ENCODE peak calls at places on chromosomes 13 and 19, in five cellular contexts. A is fibroblast of pulmonary artery, W is left ventricle myocardium inferior, I is Caco-2, D is OCI-LY7. X is an unnamed sample.

GRCh38 chr13:80360298-80360827 is 19.4 kb upstream of the SPRY2 start:
- DNase-seq in A (no peak), W (no peak), I (no peak), D (no peak), X (no peak)

GRCh38 chr19:47465957-47466356 is 5.7 kb downstream of the SLC8A2 start:
- DNase-seq in A (no peak), W (no peak), I (no peak), D (no peak), X (no peak)

GRCh38 chr13:97627566-97627965 is 193.6 kb downstream of the RAP2A start:
- DNase-seq in A (peak), W (peak), I (no peak), D (no peak), X (peak)

GRCh38 chr19:7200739-7201138 is 93.5 kb downstream of the INSR start:
- DNase-seq in A (no peak), W (no peak), I (no peak), D (no peak), X (no peak)

GRCh38 chr13:46595918-46596315 is 42.9 kb downstream of the LRCH1 start:
- DNase-seq in A (no peak), W (no peak), I (no peak), D (no peak), X (no peak)

GRCh38 chr13:110183925-110184324 is 123.0 kb downstream of the COL4A1 start:
- DNase-seq in A (no peak), W (no peak), I (no peak), D (no peak), X (peak)

GRCh38 chr19:18279516-18280246 is 1.7 kb downstream of the JUND start:
- DNase-seq in A (peak), W (peak), I (peak), D (peak), X (peak)

GRCh38 chr13:48414501-48414900 is 1.6 kb upstream of the LPAR6 start:
- DNase-seq in A (no peak), W (no peak), I (no peak), D (no peak), X (no peak)

GRCh38 chr13:73913043-73913740 is 221.0 kb downstream of the KLF12 start:
- DNase-seq in A (peak), W (no peak), I (no peak), D (no peak), X (peak)

GRCh38 chr13:32246468-32246867 is 68.7 kb downstream of the ZAR1L start:
- DNase-seq in A (peak), W (peak), I (peak), D (peak), X (peak)

GRCh38 chr19:46975918-46976782 is 43.5 kb upstream of the NPAS1 start:
- DNase-seq in A (peak), W (peak), I (peak), D (no peak), X (peak)

GRCh38 chr19:19444694-19445155 is 39.2 kb downstream of the GATAD2A start:
- DNase-seq in A (peak), W (no peak), I (no peak), D (peak), X (peak)

GRCh38 chr19:4130635-4131438 is 6.9 kb upstream of the MAP2K2 start:
- DNase-seq in A (peak), W (no peak), I (peak), D (no peak), X (peak)

GRCh38 chr19:41223431-41224234 is 4.6 kb downstream of the AXL start:
- DNase-seq in A (peak), W (no peak), I (no peak), D (no peak), X (peak)

GRCh38 chr13:27379694-27380596 is 44.5 kb upstream of the GTF3A start:
- DNase-seq in A (peak), W (peak), I (peak), D (peak), X (peak)

GRCh38 chr13:37492741-37493514 is 105.6 kb downstream of the POSTN start:
- DNase-seq in A (peak), W (no peak), I (no peak), D (no peak), X (peak)

GRCh38 chr19:21474671-21475181 is 30.7 kb upstream of the ZNF429 start:
- DNase-seq in A (peak), W (peak), I (no peak), D (peak), X (peak)

GRCh38 chr13:27446986-27447583 is 3.3 kb downstream of the MTIF3 start:
- DNase-seq in A (no peak), W (no peak), I (no peak), D (peak), X (no peak)

GRCh38 chr19:18329035-18329376 is 6.1 kb upstream of the LSM4 start:
- DNase-seq in A (no peak), W (no peak), I (no peak), D (no peak), X (no peak)

GRCh38 chr13:66001136-66001535 is 1229.0 kb downstream of the PCDH9 start:
- DNase-seq in A (no peak), W (no peak), I (no peak), D (no peak), X (no peak)

GRCh38 chr13:112785419-112785856 is 95.6 kb downstream of the ATP11A start:
- DNase-seq in A (no peak), W (no peak), I (no peak), D (no peak), X (no peak)

GRCh38 chr19:13012690-13013608 is 17.7 kb downstream of the NFIX start:
- DNase-seq in A (peak), W (peak), I (no peak), D (no peak), X (peak)

GRCh38 chr13:24528816-24529398 is 16.3 kb upstream of the PARP4 start:
- DNase-seq in A (no peak), W (no peak), I (no peak), D (no peak), X (no peak)

GRCh38 chr19:13492128-13492527 is 14.2 kb downstream of the CACNA1A start:
- DNase-seq in A (peak), W (no peak), I (no peak), D (no peak), X (peak)

GRCh38 chr13:38664920-38665319 is 22.0 kb upstream of the FREM2 start:
- DNase-seq in A (no peak), W (no peak), I (no peak), D (no peak), X (no peak)

GRCh38 chr13:38669234-38669964 is 17.5 kb upstream of the FREM2 start:
- DNase-seq in A (no peak), W (no peak), I (no peak), D (no peak), X (no peak)

GRCh38 chr13:38667526-38668094 is 19.3 kb upstream of the FREM2 start:
- DNase-seq in A (no peak), W (no peak), I (no peak), D (no peak), X (no peak)

GRCh38 chr13:38674208-38674607 is 12.7 kb upstream of the FREM2 start:
- DNase-seq in A (no peak), W (no peak), I (no peak), D (no peak), X (no peak)

DNA sequence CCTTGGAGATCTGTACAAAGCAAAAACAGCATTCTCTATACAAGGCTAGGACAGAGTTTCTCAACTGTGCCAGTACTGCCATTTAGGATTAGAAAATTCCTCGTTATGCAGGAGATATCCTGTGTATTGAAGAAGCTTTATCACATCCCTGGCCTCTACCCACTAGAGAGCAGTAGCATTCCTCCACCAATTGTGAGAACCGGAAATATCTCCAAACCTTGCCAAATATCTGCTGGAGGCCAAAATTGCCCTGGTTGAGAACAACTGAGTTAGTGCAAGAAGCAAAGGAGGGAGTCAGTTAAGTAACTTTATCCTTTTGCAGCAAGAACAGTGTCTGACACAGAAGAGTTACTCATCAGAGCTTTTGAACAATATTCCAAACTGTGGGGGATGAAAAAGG is 16.2 kb upstream of the FREM2 start:
- DNase-seq in A (peak), W (no peak), I (no peak), D (no peak), X (no peak)
- TF ChIP-seq CTCF in A (peak), W (no peak), I (peak), D (no peak), X (no peak)

DNA sequence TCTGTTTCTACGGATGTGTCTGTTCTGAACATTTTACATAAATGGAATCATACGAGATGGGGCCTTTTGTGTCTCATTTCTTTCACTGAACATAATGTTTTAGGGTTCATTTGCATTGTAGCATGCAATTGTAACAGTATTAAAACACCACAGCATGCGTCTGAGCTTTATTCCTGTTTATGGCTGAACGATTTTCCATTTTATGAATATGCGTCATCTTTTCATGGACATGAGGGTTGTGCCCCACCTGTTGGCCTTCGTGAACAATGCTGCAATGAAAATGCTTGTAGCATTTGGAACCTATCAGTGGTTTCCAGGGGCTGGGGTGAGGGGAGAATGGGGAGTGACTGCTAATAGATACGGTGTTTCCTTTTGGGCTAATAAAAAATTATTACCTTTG is 5.1 kb downstream of the OR10H1 start:
- DNase-seq in A (no peak), W (no peak), I (no peak), D (peak), X (no peak)
- TF ChIP-seq CTCF in A (no peak), W (peak), I (peak), D (peak), X (no peak)

DNA sequence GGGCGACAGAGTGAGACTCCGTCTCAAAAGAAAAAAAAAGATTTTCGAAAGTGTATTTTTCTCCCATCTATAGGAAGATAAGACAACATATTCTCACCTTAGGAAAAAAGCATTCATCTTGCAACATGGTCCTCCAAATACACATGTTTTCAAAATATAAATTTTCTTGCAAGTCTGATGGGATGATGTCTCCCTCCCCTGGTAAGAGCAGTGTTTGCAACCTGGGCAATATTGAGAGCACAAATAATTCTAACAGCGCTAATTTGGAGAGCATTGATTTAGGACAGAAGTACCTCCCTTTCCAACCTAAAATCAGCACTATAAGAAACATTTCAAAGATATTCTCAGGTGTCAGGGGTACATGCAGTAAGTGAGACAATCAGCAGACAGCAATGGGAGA is 61.0 kb upstream of the SHISA2 start:
- DNase-seq in A (no peak), W (no peak), I (no peak), D (no peak), X (peak)
- TF ChIP-seq CTCF in A (peak), W (no peak), I (peak), D (peak), X (no peak)

GRCh38 chr19:1634242-1634937 is 18.0 kb downstream of the TCF3 start:
- DNase-seq in A (no peak), W (no peak), I (no peak), D (peak), X (no peak)

GRCh38 chr19:1634938-1635243 is 17.5 kb downstream of the TCF3 start:
- DNase-seq in A (no peak), W (no peak), I (no peak), D (no peak), X (no peak)

GRCh38 chr19:1633269-1633606 is 19.2 kb downstream of the TCF3 start:
- DNase-seq in A (no peak), W (no peak), I (no peak), D (no peak), X (no peak)

GRCh38 chr19:1632462-1633268 is 19.8 kb downstream of the TCF3 start:
- DNase-seq in A (no peak), W (no peak), I (peak), D (no peak), X (no peak)

DNA sequence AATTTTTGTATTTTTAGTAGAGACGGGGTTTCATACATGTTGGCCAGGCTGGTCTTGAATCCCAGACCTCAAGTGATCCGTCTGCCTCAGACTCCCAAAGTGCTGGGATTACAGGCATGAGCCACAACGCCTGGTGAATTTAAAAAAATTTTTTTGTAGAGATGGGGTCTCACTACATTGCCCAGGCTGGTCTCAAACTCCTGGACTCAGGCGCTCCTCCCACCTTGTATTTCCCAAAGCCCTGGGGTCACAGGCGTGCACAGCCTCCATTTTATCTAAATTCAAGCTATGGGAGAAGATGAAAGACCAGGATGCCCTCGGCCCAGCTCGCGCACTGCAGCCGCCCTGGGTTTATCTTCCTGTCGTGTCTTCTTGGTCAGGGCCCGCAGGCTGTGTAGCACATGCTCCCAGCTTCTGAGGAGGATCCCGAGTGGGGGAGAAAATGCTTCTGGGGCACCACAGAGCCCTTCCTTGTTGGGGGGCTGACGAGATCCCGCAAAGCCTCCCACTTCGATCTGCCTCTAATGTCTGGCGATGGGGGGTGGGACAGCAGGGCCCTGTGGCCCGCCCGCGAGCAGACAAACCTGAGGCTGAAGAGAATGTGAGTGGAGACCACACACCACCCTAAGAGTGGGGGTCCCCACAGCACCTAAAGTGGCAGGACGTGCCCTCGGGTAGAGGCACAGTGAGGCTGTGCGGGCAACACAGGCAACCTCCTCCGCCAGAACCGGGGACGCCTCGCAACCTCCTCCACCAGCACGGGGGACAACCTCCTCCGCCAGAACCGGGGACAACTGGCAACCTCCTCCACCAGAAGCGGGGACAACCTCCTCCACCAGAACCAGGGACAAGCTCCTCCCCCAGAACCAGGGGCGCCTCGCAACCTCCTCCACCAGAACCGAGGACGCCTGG is 15.8 kb downstream of the TCF3 start:
- DNase-seq in A (no peak), W (no peak), I (no peak), D (no peak), X (no peak)
- TF ChIP-seq CTCF in A (no peak), W (no peak), I (no peak), D (no peak), X (no peak)

GRCh38 chr19:16969127-16969526 is 57.5 kb downstream of the CPAMD8 start:
- DNase-seq in A (peak), W (no peak), I (no peak), D (peak), X (no peak)
- TF ChIP-seq CTCF in A (peak), W (peak), I (no peak), D (peak), X (no peak)

X was measured in foreskin fibroblast.